ENCODE peak calls at places on chromosome 12, in six cellular contexts. U is mesenchymal stem cell, N is IMR-90, V is neuronal stem cell, H is H9, E is H1. A is an unnamed sample.

GRCh38 chr12:44441155-44441554 is 435.0 kb downstream of the NELL2 start:
- DNase-seq in E (no peak), U (no peak), N (no peak), H (no peak), V (no peak), A (no peak)

GRCh38 chr12:24561882-24562760 is 386.8 kb downstream of the BCAT1 start:
- DNase-seq in H (peak), V (peak), E (no peak), N (peak), U (peak), A (peak)

GRCh38 chr12:57694459-57695019 is 607 bp downstream of the OS9 start:
- DNase-seq in H (no peak), N (no peak), U (peak), V (peak), E (no peak), A (no peak)

GRCh38 chr12:38502420-38502819 is 185.8 kb downstream of the ALG10B start:
- DNase-seq in N (no peak), E (no peak), H (no peak), U (no peak), V (no peak), A (no peak)

GRCh38 chr12:125140918-125141573 is 75.8 kb downstream of the AACS start:
- DNase-seq in E (no peak), N (peak), V (no peak), H (no peak), U (peak), A (peak)

GRCh38 chr12:66252771-66253170 is 49.5 kb upstream of the HELB start:
- DNase-seq in V (no peak), E (no peak), N (no peak), H (no peak), U (no peak), A (no peak)

GRCh38 chr12:124311292-124312109 is 16.6 kb downstream of the RFLNA start:
- DNase-seq in N (no peak), V (no peak), U (no peak), E (no peak), H (peak), A (no peak)

GRCh38 chr12:98439471-98440164 is 75.8 kb upstream of the TMPO start:
- DNase-seq in E (no peak), V (no peak), N (no peak), U (peak), H (no peak), A (peak)

GRCh38 chr12:89566615-89567014 is 40.8 kb upstream of the POC1B start:
- DNase-seq in H (no peak), E (no peak), N (peak), V (no peak), U (no peak), A (peak)

GRCh38 chr12:20646239-20646827 is 48.8 kb upstream of the SLCO1C1 start:
- DNase-seq in E (no peak), U (peak), V (no peak), H (no peak), N (peak), A (peak)

GRCh38 chr12:2669560-2669959 is 125.2 kb upstream of the FKBP4 start:
- DNase-seq in V (no peak), E (no peak), U (no peak), H (peak), N (no peak), A (no peak)
- H2BK15ac ChIP-seq in V (no peak), E (no peak), U (no peak), H (no peak), N (no peak), A (no peak)

DNA sequence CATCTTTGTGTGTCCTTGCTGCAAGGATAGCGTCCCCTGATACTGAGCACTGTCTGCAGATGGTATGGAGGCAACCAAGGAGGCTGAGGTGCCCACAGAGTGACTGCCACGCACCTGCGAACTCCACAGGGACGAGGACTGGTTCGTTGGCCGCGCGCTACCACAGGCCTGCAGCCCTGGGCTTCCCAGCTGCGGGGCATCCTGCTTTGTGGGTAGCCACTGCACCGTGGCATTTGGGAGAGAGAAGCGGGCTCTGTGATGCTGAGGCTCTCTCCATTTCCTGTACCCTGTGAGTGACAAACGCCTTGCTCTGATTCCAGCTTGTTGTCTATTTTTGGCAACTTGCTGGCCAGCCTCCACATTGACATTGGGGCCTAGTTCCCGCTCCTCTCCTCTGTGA is 76.3 kb downstream of the SLC15A4 start:
- DNase-seq in U (no peak), V (no peak), H (no peak), N (no peak), E (no peak), A (no peak)
- H2BK15ac ChIP-seq in U (no peak), V (no peak), H (no peak), N (no peak), E (no peak), A (no peak)

GRCh38 chr12:80708535-80709328 is 1.3 kb downstream of the MYF6 start:
- DNase-seq in V (no peak), E (no peak), U (peak), N (no peak), H (peak), A (peak)
- H2BK15ac ChIP-seq in V (no peak), E (no peak), U (peak), N (no peak), H (no peak), A (no peak)

GRCh38 chr12:26231930-26232329 is 36.6 kb downstream of the SSPN start:
- DNase-seq in U (no peak), H (no peak), N (no peak), E (no peak), V (no peak), A (no peak)
- H2BK15ac ChIP-seq in U (no peak), H (no peak), N (no peak), E (no peak), V (no peak), A (no peak)

DNA sequence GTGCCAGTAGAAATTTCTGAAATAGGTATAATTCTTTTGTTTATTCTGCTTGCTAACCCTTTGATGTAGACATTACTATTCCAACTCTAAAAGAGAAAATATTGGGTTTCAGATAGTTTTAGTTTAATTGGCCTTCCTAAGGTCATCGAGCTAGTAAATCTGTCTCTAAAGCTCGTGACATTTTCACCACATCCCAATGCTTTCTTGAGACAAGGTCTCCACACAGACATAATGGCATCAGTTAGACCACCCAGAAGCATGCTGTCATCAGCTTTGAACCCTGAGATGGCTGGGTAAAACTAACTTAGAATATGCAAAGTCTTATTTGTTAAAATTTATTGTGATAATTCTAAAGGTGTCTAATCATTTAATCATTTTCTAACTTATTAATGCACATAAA is 52.0 kb downstream of the PIK3C2G start:
- DNase-seq in N (no peak), E (no peak), H (no peak), U (no peak), V (no peak), A (no peak)
- H2BK15ac ChIP-seq in N (no peak), E (no peak), H (no peak), U (no peak), V (no peak), A (no peak)

GRCh38 chr12:4797096-4797495 is 76.9 kb downstream of the GALNT8 start:
- DNase-seq in N (no peak), V (no peak), U (no peak), E (no peak), H (no peak), A (peak)
- H2BK15ac ChIP-seq in N (no peak), V (no peak), U (no peak), E (no peak), H (no peak), A (no peak)

DNA sequence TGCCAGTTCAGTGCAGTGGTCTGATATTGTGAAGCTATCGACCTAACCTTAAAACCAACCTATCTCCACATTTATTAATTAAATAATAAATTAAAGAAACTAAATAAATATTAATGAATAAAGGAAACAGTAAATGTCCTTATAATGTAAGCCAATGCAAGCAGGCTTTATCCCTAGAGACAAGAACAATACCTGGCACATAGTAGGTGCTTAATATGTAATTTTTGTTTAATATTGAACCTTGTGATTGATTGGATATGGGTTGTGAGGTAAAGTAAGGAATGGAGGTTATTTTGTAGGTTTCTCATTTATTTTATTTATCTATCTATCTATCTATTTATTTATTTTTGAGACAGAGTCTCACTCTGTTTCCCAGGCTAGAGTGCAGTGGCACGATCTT is 7.8 kb upstream of the TUBA1B start:
- DNase-seq in H (no peak), N (no peak), U (no peak), E (no peak), V (no peak), A (no peak)
- H2BK15ac ChIP-seq in H (no peak), N (no peak), U (no peak), E (no peak), V (no peak), A (no peak)

DNA sequence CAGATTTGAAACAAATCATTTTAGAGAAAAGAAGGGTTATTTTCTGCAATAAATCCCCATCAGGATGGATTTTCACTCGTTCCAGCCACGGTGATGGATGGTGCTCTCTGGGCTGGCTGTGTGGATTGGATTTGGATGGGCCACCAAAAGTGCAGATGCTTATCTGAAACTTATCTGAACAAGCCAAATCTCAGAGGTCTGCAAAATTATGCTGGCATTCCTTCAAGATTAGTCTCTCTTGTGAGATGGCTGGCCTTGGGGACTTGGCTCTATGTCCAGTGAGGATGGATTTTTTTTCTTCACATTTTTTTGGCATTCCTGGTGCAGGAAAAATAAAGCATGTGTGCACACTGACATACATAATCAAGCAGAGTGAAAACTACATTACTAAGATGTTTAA is 341.9 kb downstream of the GXYLT1 start:
- DNase-seq in V (no peak), N (no peak), E (no peak), U (no peak), H (no peak), A (peak)
- H2BK15ac ChIP-seq in V (no peak), N (no peak), E (no peak), U (no peak), H (no peak), A (no peak)